ENCODE peak calls at places on chromosomes 12 and 14, in ten cellular contexts. R is stimulated activated CD4-positive, alpha-beta T cell treated with anti-CD3 and anti-CD28 coated beads, TNF-alpha, amount 100 ng/mL, for 48 hours; A is GOT3; K is GM23248; B is activated T-cell treated with anti-CD3 and anti-CD28 coated beads for 1 hour; X is CD4-positive, CD25-positive, alpha-beta regulatory T cell; D is right cardiac atrium; Q is foreskin fibroblast; S is EH; U is G401. Z is an unnamed sample.

GRCh38 chr14:23580152-23580926 is 1.7 kb upstream of the JPH4 start:
- DNase-seq in S (no peak), D (no peak), K (no peak), B (no peak), U (no peak), X (no peak), A (no peak), Q (no peak), R (no peak), Z (no peak)

GRCh38 chr14:23441076-23441475 is 5.6 kb upstream of the MYH7 start:
- DNase-seq in S (peak; percentile 9), X (no peak), A (no peak), B (no peak), R (no peak), K (peak; percentile 29), U (no peak), Q (no peak), D (no peak), Z (peak; percentile 4)

GRCh38 chr12:54128466-54128865 is 60.3 kb downstream of the SMUG1 start:
- DNase-seq in U (no peak), B (no peak), Q (no peak), R (no peak), D (no peak), K (no peak), S (no peak), A (no peak), X (no peak), Z (no peak)

GRCh38 chr12:48037267-48037915 is 33.1 kb upstream of the COL2A1 start:
- DNase-seq in S (peak; percentile 68), R (no peak), X (no peak), B (no peak), U (no peak), K (no peak), Q (peak; percentile 6), D (no peak), A (no peak), Z (no peak)

GRCh38 chr14:63752449-63753169 is 24.7 kb upstream of the SGPP1 start:
- DNase-seq in Q (peak; percentile 45), R (no peak), B (no peak), D (no peak), K (peak; percentile 7), U (no peak), A (no peak), X (no peak), S (peak; percentile 72), Z (peak; percentile 17)

GRCh38 chr12:130714091-130714590 is 2.0 kb downstream of the RIMBP2 start:
- DNase-seq in Q (no peak), B (no peak), U (peak; percentile 23), R (no peak), S (no peak), A (no peak), D (no peak), X (no peak), K (no peak), Z (no peak)

GRCh38 chr12:9948606-9949286 is 16.6 kb upstream of the CLEC2A start:
- DNase-seq in K (no peak), S (no peak), U (no peak), A (no peak), D (no peak), R (no peak), X (peak; percentile 23), Q (no peak), B (no peak), Z (no peak)

GRCh38 chr12:25904442-25904841 is 54.0 kb upstream of the RASSF8 start:
- DNase-seq in B (no peak), S (peak; percentile 60), D (no peak), K (peak; percentile 70), Q (peak; percentile 29), R (no peak), X (no peak), U (no peak), A (no peak), Z (no peak)

GRCh38 chr14:36207500-36207899 is 31.0 kb upstream of the PTCSC3 start:
- DNase-seq in U (peak; percentile 3), K (peak; percentile 26), D (no peak), Q (no peak), S (peak; percentile 11), A (no peak), R (no peak), X (no peak), B (no peak), Z (no peak)

GRCh38 chr12:84411031-84411430 is 501.6 kb downstream of the SLC6A15 start:
- DNase-seq in A (no peak), B (no peak), U (no peak), X (no peak), D (no peak), S (no peak), R (no peak), Q (no peak), K (no peak), Z (no peak)

GRCh38 chr12:16299403-16299802 is 21.9 kb upstream of the SLC15A5 start:
- DNase-seq in U (no peak), R (no peak), S (no peak), D (no peak), K (peak; percentile 38), A (no peak), X (no peak), Q (no peak), B (no peak), Z (no peak)

GRCh38 chr12:11650697-11651281 is 1.3 kb downstream of the ETV6 start:
- DNase-seq in Q (no peak), K (peak; percentile 53), B (no peak), D (no peak), R (no peak), S (peak; percentile 55), U (peak; percentile 21), A (no peak), X (no peak), Z (no peak)

GRCh38 chr14:101500681-101501080 is 60.6 kb upstream of the DIO3 start:
- DNase-seq in R (no peak), B (no peak), D (peak; percentile 12), K (no peak), Q (no peak), U (no peak), S (no peak), A (no peak), X (no peak), Z (no peak)

Z was measured in heart right ventricle.